ENCODE peak calls at places on chromosomes 16 and 17, in eight cellular contexts. R is fibroblast of lung, X is ovary, Z is cardiac fibroblast, U is AG09309, J is heart left ventricle, C is mammary epithelial cell, I is tibial nerve. W is an unnamed sample.

GRCh38 chr16:80720759-80721470 is 83.5 kb downstream of the CDYL2 start:
- DNase-seq in R (no peak), X (no peak), Z (no peak), U (no peak), J (no peak), C (peak; percentile 8), I (no peak), W (peak; percentile 32)

GRCh38 chr16:85087899-85088569 is 24.2 kb downstream of the CIBAR2 start:
- DNase-seq in R (no peak), X (no peak), Z (no peak), U (no peak), J (peak; percentile 25), C (no peak), I (no peak), W (no peak)

GRCh38 chr17:1484586-1485310 is 7.7 kb downstream of the MYO1C start:
- DNase-seq in R (peak; percentile 43), X (peak; percentile 78), Z (peak; percentile 58), U (no peak), J (no peak), C (peak; percentile 32), I (no peak), W (no peak)

GRCh38 chr16:54821731-54822130 is 108.9 kb upstream of the IRX5 start:
- DNase-seq in R (no peak), X (no peak), Z (no peak), U (no peak), J (no peak), C (peak; percentile 90), I (no peak), W (no peak)

GRCh38 chr16:85126731-85127662 is 14.7 kb upstream of the CIBAR2 start:
- DNase-seq in R (peak; percentile 68), X (peak; percentile 77), Z (peak; percentile 93), U (peak; percentile 35), J (no peak), C (peak; percentile 40), I (no peak), W (peak; percentile 72)

GRCh38 chr17:82835766-82836512 is 3.9 kb downstream of the ZNF750 start:
- DNase-seq in R (no peak), X (no peak), Z (no peak), U (no peak), J (no peak), C (peak; percentile 100), I (no peak), W (no peak)

GRCh38 chr17:43791589-43791988 is 11.4 kb downstream of the CFAP97D1 start:
- DNase-seq in R (peak; percentile 69), X (no peak), Z (peak; percentile 59), U (no peak), J (no peak), C (peak; percentile 72), I (no peak), W (peak; percentile 65)

GRCh38 chr17:38870259-38871165 is 654 bp downstream of the LASP1 start:
- DNase-seq in R (peak; percentile 54), X (peak; percentile 82), Z (peak; percentile 64), U (no peak), J (peak; percentile 87), C (peak; percentile 53), I (peak; percentile 75), W (peak; percentile 58)

GRCh38 chr17:79812969-79813825 is 16.3 kb upstream of the CBX8 start:
- DNase-seq in R (no peak), X (peak; percentile 43), Z (no peak), U (no peak), J (no peak), C (no peak), I (no peak), W (no peak)

GRCh38 chr17:37089998-37090397 is 141.2 kb downstream of the AATF start:
- DNase-seq in R (no peak), X (no peak), Z (no peak), U (no peak), J (no peak), C (no peak), I (no peak), W (no peak)

GRCh38 chr16:75710344-75710743 is 9.1 kb upstream of the DUXB start:
- DNase-seq in R (no peak), X (no peak), Z (no peak), U (no peak), J (no peak), C (no peak), I (no peak), W (no peak)

GRCh38 chr17:54891176-54891821 is 9.4 kb upstream of the TOM1L1 start:
- DNase-seq in R (peak; percentile 77), X (no peak), Z (peak; percentile 76), U (peak; percentile 23), J (no peak), C (peak; percentile 64), I (no peak), W (peak; percentile 69)

GRCh38 chr16:54241525-54241924 is 45.1 kb downstream of the IRX3 start:
- DNase-seq in R (no peak), X (no peak), Z (no peak), U (no peak), J (no peak), C (peak; percentile 30), I (no peak), W (no peak)

DNA sequence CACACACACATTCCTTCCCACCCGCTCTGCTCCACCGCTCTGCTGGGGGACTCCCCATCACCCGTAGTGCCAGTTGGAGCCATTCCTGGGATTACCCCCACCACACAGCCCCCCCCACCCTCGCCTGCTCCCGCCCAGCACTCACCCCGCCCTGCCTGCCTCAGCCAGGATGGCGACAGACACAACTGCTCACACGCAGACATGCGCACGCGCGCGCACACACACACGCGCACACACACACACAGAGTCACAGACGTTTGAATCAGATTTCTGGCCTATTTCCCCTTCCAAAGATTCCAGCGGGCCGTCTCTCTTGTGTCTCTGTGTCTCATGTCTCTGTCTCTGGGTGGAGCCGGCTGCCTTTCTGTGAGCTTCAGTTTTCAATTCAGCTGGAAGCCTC is 4.4 kb downstream of the CACNA1G start:
- DNase-seq in R (peak; percentile 77), X (peak; percentile 81), Z (peak; percentile 86), U (peak; percentile 62), J (peak; percentile 79), C (peak; percentile 23), I (peak; percentile 66), W (peak; percentile 94)
- H3K4me3 ChIP-seq in R (no peak overlapping the region), X (no peak overlapping the region), Z (no peak overlapping the region), U (peak overlapping the region; percentile 1), J (no peak overlapping the region), C (no peak overlapping the region), I (peak overlapping the region; percentile 18), W (peak overlapping the region; percentile 36)

GRCh38 chr17:8803531-8804416 is 4.6 kb upstream of the MFSD6L start:
- DNase-seq in R (no peak), X (no peak), Z (no peak), U (no peak), J (no peak), C (no peak), I (no peak), W (no peak)
- TF ChIP-seq CTCF in R (no peak), X (no peak), Z (no peak), U (no peak), J (no peak), C (no peak), I (no peak), W (no peak)

DNA sequence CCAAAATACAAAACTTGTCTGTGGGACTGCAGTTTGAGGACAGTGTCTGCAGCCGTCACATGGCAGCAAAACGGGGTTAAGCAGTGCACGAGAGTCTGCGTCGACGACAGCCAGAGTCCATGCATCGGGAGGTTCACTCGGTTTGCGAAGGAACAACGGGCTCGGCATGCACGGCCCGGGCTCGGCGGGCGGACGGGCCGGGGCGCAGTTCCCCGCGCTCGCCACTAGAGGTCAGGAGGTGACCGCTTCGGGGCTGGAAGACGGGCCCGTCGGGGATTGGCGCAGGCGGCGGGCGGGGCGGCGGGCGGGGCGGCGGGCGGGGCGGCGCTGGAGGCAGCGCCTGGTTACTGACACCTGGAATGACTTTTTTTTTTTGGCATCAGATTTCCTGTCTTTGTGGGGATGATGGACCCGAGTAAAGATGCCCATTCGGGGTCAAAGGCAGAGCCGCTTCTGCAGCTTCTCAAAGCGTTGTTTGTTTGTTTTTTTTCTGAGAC is 6.5 kb downstream of the SCGB1C2 start:
- DNase-seq in R (peak; percentile 50), X (peak; percentile 92), Z (peak; percentile 73), U (no peak), J (peak; percentile 92), C (peak; percentile 61), I (peak; percentile 76), W (peak; percentile 52)
- H3K4me3 ChIP-seq in R (no peak overlapping the region), X (no peak overlapping the region), Z (no peak overlapping the region), U (no peak overlapping the region), J (no peak overlapping the region), C (no peak overlapping the region), I (no peak overlapping the region), W (no peak overlapping the region)

GRCh38 chr16:88575251-88575650 is 5.0 kb downstream of the ZC3H18 start:
- DNase-seq in R (no peak), X (no peak), Z (no peak), U (no peak), J (peak; percentile 10), C (no peak), I (no peak), W (no peak)
- TF ChIP-seq CTCF in R (no peak), X (no peak), Z (no peak), U (no peak), J (no peak), C (no peak), I (no peak), W (no peak)

DNA sequence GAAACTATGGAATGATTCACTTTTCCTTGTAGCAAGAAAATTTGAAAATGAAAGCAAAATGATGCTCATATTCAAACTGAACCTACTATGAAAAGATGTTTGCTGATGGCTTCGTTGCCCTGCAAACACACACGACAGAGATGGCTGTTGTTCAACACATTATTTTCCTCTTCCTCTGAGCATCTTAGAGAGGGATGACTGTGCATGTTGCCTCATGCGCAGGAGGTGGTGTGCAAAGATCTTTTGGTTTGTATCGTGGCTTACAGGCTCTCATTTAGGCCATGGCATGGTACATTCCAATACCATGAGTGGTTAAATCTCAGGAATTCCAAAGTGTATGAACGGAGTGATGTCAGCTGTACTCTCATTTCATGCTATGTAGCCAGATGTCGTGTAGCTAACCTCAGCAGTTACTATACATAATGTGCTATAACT is 164.5 kb downstream of the PRKCA start:
- DNase-seq in R (peak; percentile 99), X (no peak), Z (peak; percentile 98), U (peak; percentile 97), J (no peak), C (peak; percentile 98), I (no peak), W (peak; percentile 100)
- H3K4me3 ChIP-seq in R (no peak overlapping the region), X (no peak overlapping the region), Z (peak overlapping the region; percentile 38), U (peak overlapping the region; percentile 11), J (no peak overlapping the region), C (no peak overlapping the region), I (no peak overlapping the region), W (peak overlapping the region; percentile 37)